ENCODE peak calls at places on chromosomes 1 and 21, in four cellular contexts. O, R, Y and Z are unnamed samples.

GRCh38 chr1:22137006-22137720 is 5.7 kb downstream of the WNT4 start:
- DNase-seq in R (no peak), Y (no peak), O (no peak), Z (no peak)

GRCh38 chr1:235495539-235495938 is 8.7 kb downstream of the B3GALNT2 start:
- DNase-seq in R (no peak), Y (no peak), O (no peak), Z (no peak)

GRCh38 chr1:181028241-181029014 is 5.4 kb upstream of the MR1 start:
- DNase-seq in R (no peak), O (no peak), Y (no peak), Z (no peak)

GRCh38 chr1:204503122-204503912 is 8.7 kb upstream of the PIK3C2B start:
- DNase-seq in Y (no peak), O (no peak), R (peak; percentile 67), Z (no peak)

GRCh38 chr1:219812491-219813221 is 115.7 kb downstream of the SLC30A10 start:
- DNase-seq in O (no peak), R (peak; percentile 85), Y (no peak), Z (no peak)

GRCh38 chr1:113684153-113684541 is 75.1 kb downstream of the PHTF1 start:
- DNase-seq in Y (no peak), R (no peak), O (peak; percentile 52), Z (no peak)

GRCh38 chr1:11285883-11286734 is 13.1 kb downstream of the UBIAD1 start:
- DNase-seq in Y (no peak), R (no peak), O (no peak), Z (no peak)

GRCh38 chr1:69929278-69930057 is 275.9 kb downstream of the LRRC40 start:
- DNase-seq in R (no peak), Y (no peak), O (no peak), Z (no peak)

GRCh38 chr1:160205974-160206369 is 788 bp downstream of the PEA15 start:
- DNase-seq in O (peak; percentile 72), Y (no peak), R (no peak), Z (no peak)

GRCh38 chr1:112636597-112637256 is 17.1 kb downstream of the CAPZA1 start:
- DNase-seq in Y (no peak), O (no peak), R (no peak), Z (no peak)

GRCh38 chr1:77245724-77246294 is 26.6 kb upstream of the PIGK start:
- DNase-seq in O (no peak), Y (no peak), R (no peak), Z (no peak)

GRCh38 chr21:35138665-35139381 is 89.7 kb upstream of the RUNX1 start:
- DNase-seq in Y (no peak), R (no peak), O (peak; percentile 54), Z (no peak)

DNA sequence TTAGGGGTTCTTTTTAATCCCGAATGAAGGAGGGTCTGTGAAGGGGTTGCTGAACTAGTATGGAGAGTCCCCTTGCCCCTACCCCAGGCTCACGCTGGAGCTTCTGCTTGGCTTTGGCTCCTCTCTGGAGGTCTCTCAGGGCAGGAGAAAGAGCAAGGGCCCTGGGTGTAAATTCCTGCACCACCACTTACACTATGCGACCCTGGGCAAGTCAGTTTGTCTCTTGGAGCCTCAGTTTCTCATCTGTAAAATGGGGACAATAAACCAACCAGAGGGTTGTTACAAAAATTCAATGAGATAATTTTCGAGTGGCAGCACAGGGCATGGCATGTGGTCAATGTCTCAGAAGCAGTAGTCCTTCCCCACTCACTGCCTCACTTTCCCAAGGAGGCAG is 11.4 kb downstream of the FOXO6 start:
- DNase-seq in O (no peak), R (no peak), Y (no peak), Z (no peak)
- H3K27me3 ChIP-seq in O (no peaks in the 10 kb centered on the region), R (peaks cover 2% of the 10 kb centered on the region), Y (no peaks in the 10 kb centered on the region), Z (no peaks in the 10 kb centered on the region)

GRCh38 chr1:6490181-6491075 is 1.0 kb downstream of the PLEKHG5 start:
- DNase-seq in O (peak; percentile 82), R (peak; percentile 54), Y (peak; percentile 75), Z (no peak)
- TF ChIP-seq POLR2A in O (peak; percentile 19), R (no peak), Y (no peak), Z (no peak)

GRCh38 chr1:29238601-29238964 is 2.3 kb downstream of the PTPRU start:
- DNase-seq in R (peak; percentile 25), Y (no peak), O (no peak), Z (no peak)
- H3K4me3 ChIP-seq in R (peak overlapping the region; percentile 99), Y (peak overlapping the region; percentile 77), O (peak overlapping the region; percentile 30), Z (peak overlapping the region; percentile 77)

GRCh38 chr1:37630426-37631038 is 4.2 kb downstream of the RSPO1 start:
- DNase-seq in O (no peak), R (no peak), Y (no peak), Z (no peak)
- H3K27me3 ChIP-seq in O (peaks cover 24% of the 10 kb centered on the region), R (peaks cover 26% of the 10 kb centered on the region), Y (peaks cover 7% of the 10 kb centered on the region), Z (peaks cover 70% of the 10 kb centered on the region)